ENCODE peak calls at places on chromosomes 2 and 18, in eight cellular contexts. Y is cardiac muscle cell, T is iris pigment epithelial cell, Q is fibroblast of mammary gland, I is progenitor cell of endocrine pancreas, K is NCI-H1105, G is OCI-LY7, O is bronchial epithelial cell. U is an unnamed sample.

GRCh38 chr2:119290859-119291587 is 67.4 kb downstream of the STEAP3 start:
- DNase-seq in Y (peak), T (peak), Q (peak), I (peak), K (peak), G (peak), O (peak), U (peak)

GRCh38 chr2:222568866-222569265 is 87.0 kb downstream of the FARSB start:
- DNase-seq in Y (peak), T (peak), Q (peak), I (no peak), K (peak), G (no peak), O (peak), U (no peak)

GRCh38 chr2:152407204-152407721 is 72.3 kb downstream of the FMNL2 start:
- DNase-seq in Y (peak), T (peak), Q (peak), I (no peak), K (no peak), G (no peak), O (peak), U (peak)

GRCh38 chr2:15588329-15588919 is 3.2 kb upstream of the DDX1 start:
- DNase-seq in Y (peak), T (peak), Q (peak), I (peak), K (peak), G (peak), O (peak), U (peak)

GRCh38 chr2:135875491-135876065 is 665 bp downstream of the MCM6 start:
- DNase-seq in Y (peak), T (peak), Q (peak), I (peak), K (peak), G (peak), O (peak), U (peak)

GRCh38 chr2:196083601-196084000 is 15.0 kb upstream of the DNAH7 start:
- DNase-seq in Y (no peak), T (no peak), Q (no peak), I (no peak), K (no peak), G (no peak), O (no peak), U (no peak)

GRCh38 chr2:109531221-109531620 is 82.5 kb downstream of the SEPTIN10 start:
- DNase-seq in Y (no peak), T (no peak), Q (no peak), I (no peak), K (no peak), G (no peak), O (no peak), U (peak)

GRCh38 chr18:48002933-48003365 is 72.5 kb upstream of the SMAD2 start:
- DNase-seq in Y (no peak), T (peak), Q (no peak), I (no peak), K (no peak), G (no peak), O (peak), U (peak)

GRCh38 chr2:226060228-226060627 is 660.7 kb downstream of the NYAP2 start:
- DNase-seq in Y (no peak), T (no peak), Q (no peak), I (no peak), K (no peak), G (no peak), O (no peak), U (no peak)

GRCh38 chr2:21800356-21800755 is 676.6 kb downstream of the TDRD15 start:
- DNase-seq in Y (no peak), T (peak), Q (peak), I (no peak), K (no peak), G (no peak), O (peak), U (no peak)

GRCh38 chr2:26172189-26172865 is 561 bp upstream of the GAREM2 start:
- DNase-seq in Y (peak), T (no peak), Q (no peak), I (no peak), K (no peak), G (no peak), O (no peak), U (no peak)